ENCODE peak calls at places on chromosomes 2 and 18, in seven cellular contexts. I is fibroblast of lung; Q is endothelial cell of umbilical vein; Y is CD4-positive, alpha-beta T cell; C is cardiac muscle cell; A is heart left ventricle; L is pancreas. S is an unnamed sample.

GRCh38 chr2:23436346-23437099 is 51.5 kb downstream of the KLHL29 start:
- DNase-seq in I (peak), Q (peak), Y (peak), C (no peak), A (no peak), L (no peak), S (no peak)

GRCh38 chr18:43893001-43893637 is 615.8 kb upstream of the SYT4 start:
- DNase-seq in I (peak), Q (peak), Y (no peak), C (peak), A (no peak), L (no peak), S (no peak)

GRCh38 chr2:35099345-35099744 is 1256.2 kb upstream of the CRIM1 start:
- DNase-seq in I (no peak), Q (no peak), Y (no peak), C (no peak), A (no peak), L (no peak), S (no peak)

GRCh38 chr18:71374294-71374693 is 1085.4 kb downstream of the SOCS6 start:
- DNase-seq in I (peak), Q (no peak), Y (no peak), C (peak), A (no peak), L (no peak), S (no peak)

GRCh38 chr2:8120979-8121825 is 560.7 kb upstream of the ID2 start:
- DNase-seq in I (peak), Q (no peak), Y (no peak), C (peak), A (no peak), L (no peak), S (no peak)

GRCh38 chr2:231642631-231643493 is 50.2 kb downstream of the TEX44 start:
- DNase-seq in I (peak), Q (peak), Y (peak), C (peak), A (peak), L (no peak), S (no peak)

GRCh38 chr18:79611040-79611681 is 68.4 kb upstream of the CTDP1 start:
- DNase-seq in I (peak), Q (peak), Y (no peak), C (peak), A (peak), L (peak), S (no peak)

GRCh38 chr2:127104881-127105655 is 1.9 kb downstream of the BIN1 start:
- DNase-seq in I (no peak), Q (no peak), Y (no peak), C (peak), A (no peak), L (no peak), S (peak)

GRCh38 chr2:144801766-144802165 is 281.8 kb upstream of the ZEB2 start:
- DNase-seq in I (peak), Q (peak), Y (no peak), C (peak), A (no peak), L (no peak), S (no peak)

GRCh38 chr2:226701052-226701451 is 98.6 kb downstream of the IRS1 start:
- DNase-seq in I (peak), Q (no peak), Y (no peak), C (peak), A (no peak), L (no peak), S (no peak)

GRCh38 chr2:205235434-205235833 is 446.9 kb upstream of the NRP2 start:
- DNase-seq in I (peak), Q (no peak), Y (no peak), C (no peak), A (no peak), L (no peak), S (no peak)

GRCh38 chr2:127084611-127085031 is 22.3 kb downstream of the BIN1 start:
- DNase-seq in I (peak), Q (no peak), Y (peak), C (peak), A (no peak), L (no peak), S (no peak)

GRCh38 chr18:23225518-23225917 is 90.2 kb downstream of the CABLES1 start:
- DNase-seq in I (peak), Q (peak), Y (no peak), C (peak), A (no peak), L (no peak), S (no peak)

GRCh38 chr2:31238126-31238905 is 4.4 kb downstream of the EHD3 start:
- DNase-seq in I (no peak), Q (no peak), Y (no peak), C (no peak), A (no peak), L (no peak), S (peak)

GRCh38 chr2:206556357-206556949 is 85.8 kb upstream of the FAM237A start:
- DNase-seq in I (peak), Q (peak), Y (no peak), C (peak), A (no peak), L (no peak), S (no peak)

GRCh38 chr2:240815761-240816583 is 4.0 kb downstream of the KIF1A start:
- DNase-seq in I (no peak), Q (no peak), Y (no peak), C (no peak), A (no peak), L (peak), S (no peak)

GRCh38 chr2:223824301-223824700 is 13.1 kb downstream of the AP1S3 start:
- DNase-seq in I (no peak), Q (no peak), Y (no peak), C (no peak), A (no peak), L (no peak), S (no peak)

GRCh38 chr18:9631814-9632496 is 17.6 kb upstream of the PPP4R1 start:
- DNase-seq in I (peak), Q (peak), Y (no peak), C (peak), A (no peak), L (no peak), S (no peak)

DNA sequence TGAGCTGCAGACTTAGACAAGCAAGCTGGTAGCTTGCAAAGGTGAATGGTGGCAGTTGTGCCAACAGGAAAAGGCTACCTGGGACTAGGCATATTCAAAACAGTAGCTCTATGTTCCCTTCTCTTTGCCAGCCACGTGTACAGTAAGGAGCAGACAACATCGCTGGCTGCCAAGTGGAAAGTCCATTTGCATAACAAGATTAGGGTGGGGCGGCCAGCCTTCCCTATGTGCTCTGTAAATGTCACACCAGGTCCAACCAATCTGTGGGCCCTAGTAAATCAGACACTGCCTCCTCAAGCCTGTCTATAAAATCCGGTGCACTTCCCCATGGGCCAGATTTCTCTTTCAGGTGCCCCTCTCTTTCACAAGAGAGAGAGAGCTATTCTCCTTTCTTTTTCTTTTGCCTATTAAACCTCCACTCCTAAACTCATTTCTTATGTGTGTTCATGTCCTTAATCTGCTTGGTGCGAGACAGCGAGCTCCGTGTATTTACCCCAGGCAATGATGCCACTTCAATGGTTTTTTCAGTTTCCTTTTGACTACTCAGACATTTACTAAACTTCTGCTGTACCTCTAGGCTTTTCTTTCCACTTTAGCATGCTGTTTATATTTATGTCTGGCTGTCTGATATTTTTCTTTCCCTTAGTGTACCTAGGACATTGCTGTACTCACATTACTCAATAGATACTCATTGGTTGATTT is 297.4 kb upstream of the GCFC2 start:
- DNase-seq in I (no peak), Q (no peak), Y (no peak), C (no peak), A (no peak), L (no peak), S (no peak)
- H3K27ac ChIP-seq in I (no peak), Q (no peak), Y (no peak), C (no peak), A (no peak), L (no peak), S (no peak)

GRCh38 chr2:120820263-120820884 is 84.7 kb downstream of the GLI2 start:
- DNase-seq in I (peak), Q (no peak), Y (no peak), C (peak), A (peak), L (peak), S (no peak)

GRCh38 chr2:120820885-120821279 is 85.2 kb downstream of the GLI2 start:
- DNase-seq in I (peak), Q (no peak), Y (no peak), C (peak), A (peak), L (no peak), S (no peak)

GRCh38 chr2:120817956-120818325 is 82.3 kb downstream of the GLI2 start:
- DNase-seq in I (no peak), Q (no peak), Y (no peak), C (no peak), A (no peak), L (peak), S (no peak)

GRCh38 chr2:120818441-120818920 is 82.8 kb downstream of the GLI2 start:
- DNase-seq in I (peak), Q (no peak), Y (no peak), C (peak), A (no peak), L (peak), S (no peak)

DNA sequence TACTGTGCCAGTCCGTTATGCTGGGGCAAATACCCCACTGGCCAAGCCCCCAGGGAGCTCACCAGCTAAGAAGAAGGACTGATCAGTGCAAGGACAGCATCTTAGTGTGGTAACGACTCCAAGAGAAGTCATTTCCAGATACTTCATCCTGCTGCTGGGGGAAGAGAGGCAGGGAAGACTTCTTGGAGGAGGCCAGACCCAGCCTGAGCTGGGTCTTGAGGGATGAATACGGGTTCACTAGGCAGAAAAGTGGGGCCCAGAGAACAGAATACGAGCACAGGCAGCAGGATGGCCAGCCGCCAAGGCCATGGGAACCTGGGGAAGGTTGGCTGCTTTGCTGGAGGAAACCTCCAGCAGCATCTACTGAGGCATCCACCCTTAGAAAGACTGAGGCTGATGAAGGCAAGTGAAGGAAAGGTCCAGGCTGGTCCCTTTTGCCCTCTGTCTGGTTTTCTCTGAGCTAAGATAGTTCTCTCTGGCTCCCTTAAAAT is 84.1 kb downstream of the GLI2 start:
- DNase-seq in I (peak), Q (no peak), Y (no peak), C (no peak), A (no peak), L (no peak), S (no peak)
- H3K27ac ChIP-seq in I (peak), Q (no peak), Y (no peak), C (peak), A (no peak), L (no peak), S (no peak)

DNA sequence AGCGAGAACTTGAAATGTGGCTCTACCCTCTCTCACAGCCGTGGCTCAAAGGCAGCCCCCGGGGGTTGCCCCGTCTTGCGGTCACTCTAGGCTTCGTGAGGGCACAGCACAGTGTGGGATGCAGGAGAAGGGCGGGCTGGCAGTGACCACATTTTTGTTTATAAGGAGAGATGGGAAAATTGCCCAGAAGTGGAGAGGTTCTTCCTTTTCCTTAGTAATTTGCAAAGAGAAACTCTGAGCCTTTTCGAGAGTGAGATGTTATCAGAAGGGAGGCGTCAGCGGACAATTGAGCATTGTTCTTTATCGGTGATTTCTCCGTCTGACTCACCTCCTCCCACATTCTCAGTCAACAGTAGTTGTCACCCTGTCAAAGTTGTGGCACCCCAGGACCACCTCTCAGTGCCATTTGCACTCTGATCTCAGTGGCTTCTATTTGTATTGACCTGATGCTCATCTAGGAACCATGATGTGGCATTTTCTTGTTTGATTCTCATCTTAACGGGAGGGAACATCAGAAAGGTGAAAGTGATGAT is 89.6 kb downstream of the ACAA2 start:
- DNase-seq in I (peak), Q (peak), Y (no peak), C (peak), A (no peak), L (no peak), S (no peak)
- H3K27ac ChIP-seq in I (no peak), Q (peak), Y (no peak), C (no peak), A (peak), L (peak), S (no peak)

GRCh38 chr18:31695989-31696388 is 11.6 kb upstream of the B4GALT6 start:
- DNase-seq in I (no peak), Q (no peak), Y (no peak), C (no peak), A (no peak), L (no peak), S (no peak)
- H3K27ac ChIP-seq in I (no peak), Q (no peak), Y (no peak), C (no peak), A (no peak), L (no peak), S (no peak)

DNA sequence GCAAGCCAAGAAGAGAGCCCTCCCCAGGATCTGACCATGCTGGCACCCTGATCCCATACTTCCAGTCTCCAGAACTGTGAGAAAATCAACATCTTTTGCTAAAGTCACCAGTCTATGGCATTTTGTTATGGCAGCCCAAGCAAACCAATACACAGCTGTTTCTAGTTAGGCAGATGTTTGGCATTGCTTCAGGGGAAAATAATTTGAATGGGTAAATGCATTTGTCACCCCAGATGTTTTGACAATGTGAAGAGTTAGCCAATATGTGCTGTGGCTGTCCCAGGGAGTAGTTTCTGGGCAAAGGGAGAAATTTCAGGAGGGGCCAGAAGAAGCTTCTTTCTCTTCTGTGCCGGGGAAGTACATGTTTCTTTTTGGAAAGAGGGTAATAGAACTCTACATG is 618.9 kb downstream of the SLC4A3 start:
- DNase-seq in I (no peak), Q (no peak), Y (no peak), C (no peak), A (no peak), L (no peak), S (no peak)
- H3K27ac ChIP-seq in I (no peak), Q (no peak), Y (no peak), C (no peak), A (no peak), L (no peak), S (no peak)

GRCh38 chr18:48342125-48342524 is 67.1 kb downstream of the ZBTB7C start:
- DNase-seq in I (no peak), Q (no peak), Y (no peak), C (no peak), A (peak), L (no peak), S (peak)

GRCh38 chr18:48339692-48340091 is 69.5 kb downstream of the ZBTB7C start:
- DNase-seq in I (no peak), Q (no peak), Y (no peak), C (no peak), A (no peak), L (no peak), S (no peak)

GRCh38 chr18:48340502-48340901 is 68.7 kb downstream of the ZBTB7C start:
- DNase-seq in I (no peak), Q (no peak), Y (no peak), C (no peak), A (no peak), L (no peak), S (no peak)

GRCh38 chr18:48345596-48345995 is 63.6 kb downstream of the ZBTB7C start:
- DNase-seq in I (no peak), Q (no peak), Y (no peak), C (peak), A (no peak), L (no peak), S (no peak)

GRCh38 chr18:48342588-48342987 is 66.6 kb downstream of the ZBTB7C start:
- DNase-seq in I (no peak), Q (no peak), Y (no peak), C (no peak), A (no peak), L (no peak), S (no peak)
- H3K27ac ChIP-seq in I (no peak), Q (no peak), Y (no peak), C (peak), A (no peak), L (no peak), S (peak)